ENCODE peak calls at places on chromosomes 16 and 17, in five cellular contexts. Z is CD4-positive, alpha-beta T cell; E is GM10248; U is upper lobe of right lung; M is dorsolateral prefrontal cortex. Y is an unnamed sample.

GRCh38 chr16:69564845-69565610 is 738 bp upstream of the NFAT5 start:
- DNase-seq in Z (no peak), E (no peak), U (no peak), M (no peak), Y (no peak)

GRCh38 chr16:72588554-72588953 is 416.6 kb upstream of the PMFBP1 start:
- DNase-seq in Z (no peak), E (no peak), U (no peak), M (no peak), Y (no peak)

GRCh38 chr16:684067-684794 is at the start of gene JMJD8:
- DNase-seq in Z (peak; percentile 93), E (peak; percentile 97), U (peak; percentile 99), M (peak; percentile 97), Y (peak; percentile 99)

GRCh38 chr16:87855852-87856715 is 13.2 kb downstream of the SLC7A5 start:
- DNase-seq in Z (no peak), E (no peak), U (peak; percentile 78), M (no peak), Y (no peak)

GRCh38 chr17:79674506-79675412 is 56.0 kb upstream of the ENPP7 start:
- DNase-seq in Z (no peak), E (no peak), U (peak; percentile 51), M (no peak), Y (no peak)

GRCh38 chr16:75095637-75096036 is 20.9 kb downstream of the LDHD start:
- DNase-seq in Z (no peak), E (no peak), U (no peak), M (no peak), Y (no peak)

GRCh38 chr16:2842340-2843000 is 12.4 kb downstream of the ZG16B start:
- DNase-seq in Z (peak; percentile 60), E (peak; percentile 68), U (peak; percentile 80), M (no peak), Y (peak; percentile 72)

GRCh38 chr17:80945736-80946135 is 45.9 kb upstream of the CHMP6 start:
- DNase-seq in Z (no peak), E (no peak), U (peak; percentile 41), M (no peak), Y (no peak)

GRCh38 chr16:81026429-81026828 is 9.2 kb upstream of the ATMIN start:
- DNase-seq in Z (no peak), E (no peak), U (no peak), M (no peak), Y (no peak)

GRCh38 chr16:22073350-22073749 is 19.0 kb upstream of the VWA3A start:
- DNase-seq in Z (no peak), E (no peak), U (no peak), M (no peak), Y (no peak)

GRCh38 chr16:14531613-14532012 is 98.4 kb downstream of the PARN start:
- DNase-seq in Z (no peak), E (no peak), U (no peak), M (no peak), Y (no peak)

GRCh38 chr16:57608462-57609113 is 19.8 kb upstream of the ADGRG1 start:
- DNase-seq in Z (no peak), E (no peak), U (no peak), M (no peak), Y (peak; percentile 5)

GRCh38 chr16:12413393-12413792 is 390.3 kb downstream of the CPPED1 start:
- DNase-seq in Z (no peak), E (no peak), U (no peak), M (no peak), Y (no peak)

GRCh38 chr17:68289473-68289872 is 1.5 kb downstream of the SLC16A6 start:
- DNase-seq in Z (no peak), E (no peak), U (no peak), M (no peak), Y (peak; percentile 6)

GRCh38 chr17:63786961-63787711 is 13.2 kb downstream of the DDX42 start:
- DNase-seq in Z (no peak), E (no peak), U (peak; percentile 26), M (no peak), Y (no peak)

GRCh38 chr17:49851387-49852291 is 3.8 kb upstream of the TAC4 start:
- DNase-seq in Z (peak; percentile 68), E (peak; percentile 69), U (peak; percentile 90), M (peak; percentile 59), Y (peak; percentile 79)

GRCh38 chr16:10931977-10932632 is 10.2 kb downstream of the DEXI start:
- DNase-seq in Z (no peak), E (no peak), U (peak; percentile 40), M (no peak), Y (no peak)

GRCh38 chr16:10929853-10930754 is 12.2 kb downstream of the DEXI start:
- DNase-seq in Z (no peak), E (no peak), U (peak; percentile 79), M (no peak), Y (no peak)

GRCh38 chr16:10932959-10933710 is 9.1 kb downstream of the DEXI start:
- DNase-seq in Z (no peak), E (no peak), U (peak; percentile 38), M (no peak), Y (no peak)

GRCh38 chr16:10931133-10931532 is 11.1 kb downstream of the DEXI start:
- DNase-seq in Z (no peak), E (no peak), U (peak; percentile 53), M (no peak), Y (no peak)

DNA sequence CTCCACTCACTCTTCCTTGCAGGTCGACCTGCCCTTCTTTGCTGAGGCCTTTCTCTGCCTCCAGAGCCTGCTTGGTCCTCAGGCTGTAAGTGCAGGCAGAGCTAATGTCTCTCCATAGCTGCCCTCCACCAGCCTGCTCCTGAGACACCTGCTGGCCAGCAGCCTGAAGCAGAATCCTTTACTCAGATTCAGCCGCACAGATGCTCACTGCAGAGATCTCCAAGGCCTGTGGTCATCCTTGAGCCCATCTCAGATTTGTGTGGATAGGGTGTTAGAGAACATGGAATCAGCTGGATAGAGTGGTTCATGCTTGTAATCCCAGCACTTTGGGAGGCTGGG is 11.5 kb downstream of the DEXI start:
- DNase-seq in Z (no peak), E (no peak), U (peak; percentile 63), M (no peak), Y (no peak)
- TF ChIP-seq CTCF in Z (no peak), E (no peak), U (no peak), M (no peak), Y (no peak)

DNA sequence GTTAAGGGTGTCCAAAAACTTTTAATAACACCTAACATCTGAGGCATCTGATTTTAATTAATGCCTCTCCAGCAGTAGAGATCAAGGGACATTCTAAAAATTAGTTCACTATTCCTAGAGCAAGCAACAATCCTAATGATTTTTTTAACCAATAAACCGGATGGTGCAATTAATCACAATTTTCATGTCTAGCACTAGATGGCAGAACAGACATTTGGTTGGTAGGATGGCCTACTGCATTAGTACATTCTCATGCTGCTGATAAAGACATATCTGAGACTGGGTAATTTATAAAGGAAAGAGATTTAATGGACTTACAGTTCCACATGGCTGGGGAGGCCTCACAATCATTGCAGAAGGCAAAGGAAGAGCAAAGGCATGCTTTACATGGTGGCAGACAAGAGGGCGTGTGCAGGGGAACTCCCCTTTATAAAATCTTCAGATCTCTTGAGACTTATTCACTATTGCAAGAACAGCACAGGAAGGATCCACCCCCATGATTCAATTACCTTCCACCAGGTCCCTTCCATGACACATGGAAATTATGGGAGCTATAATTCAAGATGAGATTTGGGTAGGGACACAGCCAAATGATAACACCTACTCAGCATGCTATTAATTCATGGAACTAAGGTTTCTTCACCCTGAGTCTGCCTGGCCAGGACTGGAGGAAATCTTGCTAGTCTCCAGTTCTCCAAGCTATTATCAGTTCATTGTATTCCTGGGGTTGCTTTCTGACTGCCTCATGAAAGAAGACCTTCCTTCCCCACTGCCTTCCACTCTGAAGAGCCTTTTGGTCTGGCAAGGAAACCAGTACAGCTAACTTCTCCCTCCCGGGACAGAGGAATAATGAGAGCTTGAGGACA is 24.8 kb downstream of the HS3ST3A1 start:
- DNase-seq in Z (no peak), E (no peak), U (no peak), M (no peak), Y (no peak)
- TF ChIP-seq CTCF in Z (no peak), E (no peak), U (no peak), M (no peak), Y (no peak)

DNA sequence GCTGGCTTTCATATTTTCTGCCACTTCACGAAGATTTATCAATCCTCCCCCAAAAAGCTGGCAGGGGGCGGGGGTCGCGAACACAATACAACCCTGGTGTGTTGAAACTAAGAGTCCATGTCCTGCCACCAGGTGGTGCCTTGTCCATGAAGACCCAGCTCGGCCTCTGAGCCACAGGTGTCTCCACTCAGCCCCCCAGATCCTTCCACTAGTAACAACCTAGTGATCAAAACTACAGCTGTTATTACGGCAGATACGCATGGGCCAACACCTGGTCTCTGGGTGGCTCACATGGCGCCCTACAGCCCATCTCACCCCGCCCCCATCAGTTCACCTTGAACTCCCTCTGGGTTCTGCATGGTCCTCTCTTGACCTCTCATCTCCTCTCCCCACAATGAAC is 27.7 kb downstream of the USP7 start:
- DNase-seq in Z (no peak), E (no peak), U (no peak), M (no peak), Y (no peak)
- TF ChIP-seq CTCF in Z (no peak), E (peak; percentile 10), U (no peak), M (no peak), Y (no peak)

DNA sequence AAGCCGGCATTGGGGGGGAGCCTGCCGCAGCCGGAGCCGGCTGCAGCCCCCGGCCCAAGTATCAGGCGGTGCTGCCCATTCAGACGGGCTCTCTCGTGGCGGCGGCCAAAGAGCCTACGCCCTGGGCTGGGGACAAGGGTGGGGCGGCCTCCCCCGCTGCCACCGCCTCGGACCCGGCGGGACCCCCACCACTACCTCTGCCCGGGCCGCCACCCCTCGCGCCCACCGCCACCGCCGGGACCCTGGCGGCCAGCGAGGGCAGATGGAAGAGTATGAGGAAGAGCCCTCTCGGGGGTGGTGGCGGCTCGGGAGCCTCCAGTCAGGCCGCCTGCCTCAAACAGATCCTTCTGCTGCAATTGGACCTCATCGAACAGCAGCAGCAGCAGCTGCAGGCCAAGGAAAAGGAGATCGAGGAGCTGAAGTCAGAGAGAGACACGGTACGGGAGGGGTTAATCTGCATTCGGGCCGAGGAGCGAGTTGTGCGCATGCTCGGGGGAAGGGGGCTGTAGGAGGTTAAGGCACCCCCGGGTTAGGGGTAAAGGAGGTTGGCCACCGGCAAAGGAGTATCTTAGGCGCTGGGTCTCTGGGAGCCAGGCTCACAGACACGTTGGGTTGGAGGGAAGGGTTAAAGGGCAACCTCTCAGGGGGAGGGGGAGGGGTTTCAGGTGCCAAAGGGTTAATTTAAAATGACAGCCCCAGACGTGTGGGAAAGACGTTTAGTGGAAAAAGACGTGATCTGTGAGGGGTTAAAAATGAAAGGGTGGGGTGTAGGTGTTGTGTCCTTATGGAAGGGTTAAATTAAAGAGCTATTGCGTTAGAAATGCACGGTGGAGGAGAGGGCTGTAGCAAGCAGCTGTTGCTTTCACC is 1.4 kb downstream of the MSL1 start:
- DNase-seq in Z (no peak), E (peak; percentile 66), U (peak; percentile 66), M (no peak), Y (peak; percentile 70)
- TF ChIP-seq CTCF in Z (no peak), E (no peak), U (no peak), M (no peak), Y (no peak)

DNA sequence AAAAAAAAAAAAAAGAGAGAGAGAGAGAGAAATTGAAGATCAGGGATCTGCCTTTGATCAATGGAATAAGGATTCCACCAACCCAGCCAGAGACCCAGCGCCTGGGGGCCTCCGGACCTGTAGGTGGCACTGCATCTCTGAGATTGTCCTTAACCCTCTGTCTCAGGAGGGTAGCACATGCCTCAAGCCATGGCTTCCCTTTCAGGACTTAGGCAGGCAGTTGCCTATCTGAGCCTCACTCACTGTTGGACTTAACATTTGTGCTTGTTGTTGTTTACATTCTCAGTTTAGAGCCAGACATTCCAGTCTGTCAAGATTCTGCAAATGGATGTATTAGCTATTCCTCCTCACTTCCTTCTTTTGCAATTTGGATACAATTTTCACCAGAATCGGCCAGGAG is 5.1 kb upstream of the SCNN1B start:
- DNase-seq in Z (no peak), E (peak; percentile 56), U (no peak), M (no peak), Y (peak; percentile 67)
- TF ChIP-seq CTCF in Z (no peak), E (peak; percentile 25), U (peak; percentile 29), M (no peak), Y (peak; percentile 23)

GRCh38 chr17:77441130-77441920 is 300.6 kb downstream of the SEC14L1 start:
- DNase-seq in Z (peak; percentile 57), E (peak; percentile 82), U (no peak), M (no peak), Y (peak; percentile 78)
- TF ChIP-seq CTCF in Z (no peak), E (peak; percentile 28), U (no peak), M (no peak), Y (no peak)